ENCODE peak calls at places on chromosomes 7 and 10, in nine cellular contexts. D is foreskin fibroblast, C is astrocyte, O is ovary, B is cardiac fibroblast, U is fibroblast of pulmonary artery, N is thyroid gland, L is IMR-90, G is mammary epithelial cell. H is an unnamed sample.

GRCh38 chr10:102643346-102644065 is 773 bp upstream of the TRIM8 start:
- DNase-seq in D (peak), C (peak), O (peak), B (peak), U (peak), N (peak), L (peak), G (peak), H (peak)

GRCh38 chr7:109246330-109247077 is 676.8 kb downstream of the DNAJB9 start:
- DNase-seq in D (peak), C (peak), O (no peak), B (peak), U (peak), N (no peak), L (no peak), G (peak), H (peak)

GRCh38 chr7:16814987-16815386 is 10.2 kb upstream of the AGR2 start:
- DNase-seq in D (no peak), C (no peak), O (no peak), B (no peak), U (no peak), N (no peak), L (no peak), G (no peak), H (no peak)

GRCh38 chr10:54559498-54559897 is 241.5 kb downstream of the PCDH15 start:
- DNase-seq in D (no peak), C (peak), O (no peak), B (no peak), U (peak), N (no peak), L (peak), G (peak), H (peak)

GRCh38 chr10:1683649-1684048 is 53.7 kb downstream of the ADARB2 start:
- DNase-seq in D (no peak), C (no peak), O (no peak), B (no peak), U (no peak), N (no peak), L (no peak), G (no peak), H (no peak)

GRCh38 chr10:11658801-11659368 is 47.4 kb upstream of the USP6NL start:
- DNase-seq in D (peak), C (no peak), O (no peak), B (no peak), U (no peak), N (no peak), L (no peak), G (no peak), H (no peak)

GRCh38 chr7:114548081-114548480 is 133.5 kb downstream of the FOXP2 start:
- DNase-seq in D (peak), C (no peak), O (no peak), B (no peak), U (no peak), N (no peak), L (no peak), G (no peak), H (no peak)

GRCh38 chr7:100489824-100490223 is 6.1 kb downstream of the NYAP1 start:
- DNase-seq in D (peak), C (peak), O (peak), B (peak), U (peak), N (no peak), L (peak), G (peak), H (peak)

GRCh38 chr10:118072840-118073239 is 26.1 kb upstream of the RAB11FIP2 start:
- DNase-seq in D (no peak), C (no peak), O (no peak), B (no peak), U (no peak), N (no peak), L (no peak), G (no peak), H (no peak)

GRCh38 chr7:51619880-51620279 is 303.3 kb upstream of the COBL start:
- DNase-seq in D (no peak), C (no peak), O (no peak), B (no peak), U (no peak), N (no peak), L (no peak), G (no peak), H (no peak)

GRCh38 chr10:86344714-86345161 is 21.9 kb downstream of the GRID1 start:
- DNase-seq in D (no peak), C (no peak), O (no peak), B (no peak), U (no peak), N (no peak), L (no peak), G (no peak), H (no peak)

GRCh38 chr10:42864575-42864974 is 82.0 kb downstream of the BMS1 start:
- DNase-seq in D (peak), C (no peak), O (no peak), B (peak), U (peak), N (no peak), L (peak), G (peak), H (peak)
- TF ChIP-seq CTCF in D (peak), C (peak), O (no peak), B (peak), U (peak), N (no peak), L (peak), G (peak), H (peak)

GRCh38 chr7:49775949-49776443 is 2.6 kb downstream of the VWC2 start:
- DNase-seq in D (no peak), C (no peak), O (no peak), B (no peak), U (no peak), N (no peak), L (no peak), G (no peak), H (no peak)

GRCh38 chr7:49773082-49773938 is at the start of gene VWC2:
- DNase-seq in D (no peak), C (no peak), O (peak), B (no peak), U (no peak), N (peak), L (no peak), G (no peak), H (no peak)

GRCh38 chr7:49775065-49775948 is 1.9 kb downstream of the VWC2 start:
- DNase-seq in D (no peak), C (no peak), O (peak), B (no peak), U (no peak), N (peak), L (no peak), G (no peak), H (no peak)

GRCh38 chr7:49774459-49775064 is 1.1 kb downstream of the VWC2 start:
- DNase-seq in D (no peak), C (no peak), O (no peak), B (no peak), U (no peak), N (no peak), L (no peak), G (no peak), H (no peak)

DNA sequence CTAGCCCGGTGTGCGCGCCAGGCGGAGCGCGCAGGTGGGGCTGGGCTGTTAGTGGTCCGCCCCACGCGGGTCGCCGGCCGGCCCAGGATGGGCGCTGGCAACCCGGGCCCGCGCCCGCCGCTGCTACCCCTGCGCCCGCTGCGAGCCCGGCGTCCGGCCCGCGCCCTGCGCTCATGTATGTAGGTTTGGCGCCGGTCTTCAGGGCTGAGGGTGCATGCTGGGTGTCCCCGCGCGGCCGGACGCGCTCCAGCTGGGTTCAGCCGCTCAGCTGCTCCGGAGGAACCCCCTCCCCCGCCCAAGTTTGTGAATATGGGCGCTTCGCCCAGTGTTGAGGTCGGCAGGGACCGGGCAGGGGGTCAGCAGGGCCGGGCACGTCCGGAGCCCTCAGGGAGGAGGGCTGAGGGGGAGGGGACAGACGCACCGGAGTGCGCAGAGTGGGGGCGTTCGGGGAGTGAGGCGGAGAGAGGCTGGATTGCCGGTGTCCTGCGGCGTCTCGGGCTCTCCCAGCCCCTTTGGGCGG is 561 bp downstream of the VWC2 start:
- DNase-seq in D (no peak), C (no peak), O (peak), B (no peak), U (no peak), N (peak), L (no peak), G (no peak), H (no peak)
- H3K4me3 ChIP-seq in D (no peak), C (no peak), O (peak), B (no peak), U (no peak), N (no peak), L (no peak), G (no peak), H (no peak)

DNA sequence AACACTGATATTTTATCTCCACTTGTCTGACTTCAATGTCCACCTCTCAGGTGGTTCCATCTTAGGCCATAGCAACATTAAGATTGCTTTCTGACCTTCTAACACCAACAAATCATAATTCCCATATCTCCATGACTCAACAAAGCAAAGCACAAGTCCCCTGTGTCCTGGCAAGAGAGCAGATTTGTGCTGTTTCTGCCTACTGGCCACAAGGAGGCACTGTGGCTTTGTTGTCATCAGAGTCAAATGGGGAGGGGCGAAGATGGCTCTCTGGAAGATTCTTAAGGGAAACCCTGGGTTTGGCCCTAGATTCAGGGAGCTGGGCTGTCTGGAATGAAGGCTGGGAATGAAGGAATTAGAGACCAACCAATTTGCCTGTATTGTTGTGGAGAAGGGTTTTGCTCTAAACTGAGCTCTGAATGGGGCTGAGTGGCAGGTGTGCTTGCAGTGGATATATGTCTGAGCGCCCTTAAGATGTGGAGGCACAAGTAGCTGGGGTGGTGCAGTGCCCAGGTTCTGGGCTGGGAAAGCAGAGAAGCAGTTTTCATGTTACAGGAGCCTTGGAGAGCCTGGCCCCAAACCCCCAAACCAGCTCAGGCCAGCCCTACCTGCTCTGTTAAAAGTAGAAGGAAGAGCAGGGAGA is 154.8 kb upstream of the PRSS58 start:
- DNase-seq in D (peak), C (peak), O (no peak), B (peak), U (peak), N (no peak), L (peak), G (peak), H (peak)
- TF ChIP-seq CTCF in D (peak), C (peak), O (no peak), B (peak), U (peak), N (no peak), L (peak), G (peak), H (peak)

DNA sequence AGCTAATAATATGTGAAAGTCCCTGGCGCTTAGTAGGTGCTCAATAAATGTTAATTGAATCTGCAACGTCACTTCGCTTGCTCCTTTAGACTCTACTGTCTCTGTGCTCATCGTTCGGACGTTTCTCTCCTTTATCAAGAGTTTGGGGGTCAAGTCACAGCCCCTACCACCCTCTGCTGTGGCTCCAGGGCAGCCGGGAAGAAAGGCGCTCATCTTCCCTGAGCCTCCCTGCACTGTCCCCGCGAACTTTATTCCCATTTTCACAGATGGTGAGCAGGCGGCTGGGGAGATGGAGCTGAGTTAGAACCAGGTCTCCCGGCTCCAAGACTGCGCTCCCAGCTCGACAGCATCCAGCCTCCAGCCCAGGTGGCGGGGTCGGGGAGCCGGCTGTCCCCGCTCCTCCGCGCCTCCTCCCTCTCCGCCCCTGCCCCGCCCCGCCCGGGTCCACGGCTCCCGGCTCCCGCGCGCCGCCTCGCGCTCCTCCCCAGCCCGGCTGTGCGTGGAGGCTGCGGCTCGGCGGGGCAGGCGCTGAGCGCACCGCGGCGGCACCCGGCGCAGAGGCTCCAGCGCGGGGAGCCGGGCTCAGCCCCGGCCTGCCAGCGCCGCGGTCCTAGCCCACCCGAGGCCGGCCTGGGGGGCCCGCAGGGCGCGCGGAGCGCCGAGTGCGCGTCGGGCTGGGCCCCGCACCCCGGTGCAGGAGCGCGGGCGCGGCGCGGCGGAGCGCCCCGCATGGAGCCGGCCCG is at the start of gene CLEC2L:
- DNase-seq in D (peak), C (no peak), O (no peak), B (no peak), U (no peak), N (peak), L (no peak), G (no peak), H (no peak)
- H3K4me3 ChIP-seq in D (no peak), C (peak), O (no peak), B (no peak), U (no peak), N (no peak), L (peak), G (no peak), H (no peak)

DNA sequence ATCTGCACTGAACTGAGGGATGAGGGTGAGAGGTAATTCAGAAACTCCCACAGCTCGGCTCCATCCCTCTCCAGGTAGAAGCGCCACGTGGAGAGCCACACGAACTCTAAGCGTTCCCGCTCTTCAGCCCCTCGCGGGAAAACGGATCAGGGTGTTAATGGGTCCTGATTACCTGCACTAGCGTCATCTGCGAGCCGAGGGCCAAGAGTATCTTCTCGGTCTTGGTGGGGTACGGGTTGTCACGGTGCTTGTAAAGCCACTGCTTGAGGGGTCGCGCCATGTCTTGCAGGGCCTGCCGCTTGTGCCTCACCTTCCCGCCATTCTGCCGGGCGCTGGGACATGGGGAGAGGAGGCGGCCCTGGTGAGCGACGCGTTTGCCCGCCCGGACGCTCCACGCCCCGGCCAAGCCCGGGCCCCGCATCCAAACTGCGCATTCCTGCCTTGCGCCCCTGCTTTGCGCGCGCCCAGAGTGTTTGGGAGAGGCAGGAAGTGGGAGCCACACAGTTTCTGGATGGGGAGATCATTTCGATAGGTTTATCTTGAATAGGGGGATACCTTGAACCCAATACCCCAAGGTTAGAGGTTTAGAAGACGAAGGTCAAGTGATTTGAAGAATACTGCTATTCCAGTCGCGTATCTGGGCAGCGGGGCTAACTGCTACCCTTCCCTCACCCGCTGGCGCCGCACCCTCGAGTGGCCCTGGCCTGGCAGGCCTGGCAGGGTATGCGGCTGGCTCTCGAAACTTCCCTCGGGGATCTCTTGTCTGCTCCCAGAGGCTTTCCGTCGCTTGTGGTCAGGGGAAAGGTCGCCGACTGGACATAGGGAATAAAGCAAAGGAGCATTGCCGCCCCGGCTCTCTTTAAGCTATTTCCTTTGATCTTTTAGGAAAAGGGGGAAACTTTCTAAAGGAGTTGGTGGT is 4.2 kb downstream of the MKX start:
- DNase-seq in D (no peak), C (no peak), O (peak), B (no peak), U (no peak), N (peak), L (no peak), G (no peak), H (no peak)
- TF ChIP-seq CTCF in D (no peak), C (no peak), O (no peak), B (no peak), U (no peak), N (no peak), L (no peak), G (no peak), H (no peak)

DNA sequence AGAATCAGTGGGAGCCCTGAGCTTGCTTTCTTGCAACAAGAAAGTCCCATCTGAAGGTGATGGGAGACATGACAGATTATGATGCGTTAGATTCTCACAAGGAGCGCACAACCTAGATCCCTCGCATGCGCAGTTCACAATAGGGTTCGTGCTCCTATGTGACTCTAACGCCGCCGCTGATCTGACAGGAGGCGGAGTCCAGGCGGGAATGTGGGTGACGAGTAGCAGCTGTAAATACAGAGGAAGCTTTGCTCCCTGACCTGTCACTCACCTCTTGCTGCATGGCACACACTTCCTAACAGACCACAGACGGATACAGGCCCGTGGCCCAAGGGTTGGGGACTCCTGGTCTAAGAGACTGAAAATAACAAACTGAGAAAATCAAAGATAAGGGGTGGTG is 1163.4 kb upstream of the AUTS2 start:
- DNase-seq in D (no peak), C (no peak), O (no peak), B (no peak), U (no peak), N (no peak), L (no peak), G (no peak), H (no peak)
- H3K4me3 ChIP-seq in D (no peak), C (no peak), O (no peak), B (no peak), U (no peak), N (no peak), L (no peak), G (no peak), H (no peak)

GRCh38 chr7:3964980-3965606 is 664.0 kb downstream of the SDK1 start:
- DNase-seq in D (no peak), C (no peak), O (no peak), B (no peak), U (no peak), N (no peak), L (no peak), G (no peak), H (no peak)
- TF ChIP-seq CTCF in D (no peak), C (no peak), O (no peak), B (no peak), U (no peak), N (no peak), L (no peak), G (no peak), H (no peak)